ENCODE peak calls at places on chromosome 19, in four cellular contexts. C is A549, U is H1, Q is HepG2. F is an unnamed sample.

GRCh38 chr19:58034476-58034790 is 608 bp downstream of the ZSCAN1 start:
- DNase-seq in Q (no peak), C (no peak), U (peak), F (no peak)

GRCh38 chr19:35379992-35380391 is 9.1 kb downstream of the GPR42 start:
- DNase-seq in C (no peak), U (no peak), Q (peak), F (no peak)

GRCh38 chr19:4043966-4044365 is 22.7 kb downstream of the ZBTB7A start:
- DNase-seq in U (no peak), Q (no peak), C (no peak), F (no peak)

GRCh38 chr19:52658595-52658994 is 20.4 kb upstream of the ZNF83 start:
- DNase-seq in U (no peak), Q (peak), C (no peak), F (no peak)

GRCh38 chr19:39765091-39766076 is 13.3 kb upstream of the LEUTX start:
- DNase-seq in Q (peak), U (peak), C (peak), F (peak)

GRCh38 chr19:35712529-35712909 is 5.3 kb upstream of the KMT2B start:
- DNase-seq in Q (no peak), U (no peak), C (no peak), F (no peak)

GRCh38 chr19:48887861-48888612 is 10.5 kb downstream of the TULP2 start:
- DNase-seq in Q (no peak), C (no peak), U (no peak), F (no peak)

GRCh38 chr19:56097306-56097705 is 23.8 kb downstream of the ZNF787 start:
- DNase-seq in U (no peak), Q (no peak), C (no peak), F (no peak)

GRCh38 chr19:4566402-4567051 is 7.0 kb upstream of the SEMA6B start:
- DNase-seq in Q (no peak), C (no peak), U (no peak), F (peak)

GRCh38 chr19:31515931-31516330 is 166.7 kb upstream of the TSHZ3 start:
- DNase-seq in U (peak), Q (no peak), C (no peak), F (no peak)

GRCh38 chr19:47230122-47230920 is 678 bp downstream of the BBC3 start:
- DNase-seq in U (peak), C (no peak), Q (peak), F (peak)

GRCh38 chr19:33143897-33144405 is 12.0 kb downstream of the WDR88 start:
- DNase-seq in Q (peak), C (peak), U (peak), F (peak)

GRCh38 chr19:11195169-11195568 is 2.2 kb downstream of the KANK2 start:
- DNase-seq in Q (no peak), C (no peak), U (no peak), F (no peak)

GRCh38 chr19:19338082-19338481 is 17.5 kb downstream of the MAU2 start:
- DNase-seq in U (no peak), C (no peak), Q (no peak), F (no peak)

GRCh38 chr19:33344210-33344609 is 29.3 kb upstream of the CEBPG start:
- DNase-seq in C (no peak), Q (no peak), U (no peak), F (no peak)

GRCh38 chr19:16303755-16304154 is 20.9 kb upstream of the KLF2 start:
- DNase-seq in U (no peak), Q (no peak), C (no peak), F (no peak)

GRCh38 chr19:57314146-57314545 is 6.1 kb upstream of the ZNF543 start:
- DNase-seq in U (no peak), C (no peak), Q (no peak), F (no peak)

GRCh38 chr19:32558607-32559228 is 22.3 kb upstream of the PDCD5 start:
- DNase-seq in U (peak), Q (no peak), C (no peak), F (no peak)

GRCh38 chr19:57351867-57352266 is 796 bp downstream of the ZNF304 start:
- DNase-seq in C (no peak), Q (no peak), U (no peak), F (peak)

GRCh38 chr19:12985049-12985776 is 10.1 kb upstream of the NFIX start:
- DNase-seq in C (no peak), Q (peak), U (no peak), F (peak)

GRCh38 chr19:47273313-47274070 is 1.2 kb upstream of the INAFM1 start:
- DNase-seq in Q (peak), U (peak), C (peak), F (peak)

GRCh38 chr19:35490364-35490763 is at the start of gene KRTDAP:
- DNase-seq in Q (no peak), U (no peak), C (no peak), F (no peak)

GRCh38 chr19:4557186-4557970 is 2.1 kb downstream of the SEMA6B start:
- DNase-seq in Q (no peak), U (peak), C (no peak), F (peak)

GRCh38 chr19:19459707-19460251 is 54.3 kb downstream of the GATAD2A start:
- DNase-seq in U (no peak), C (no peak), Q (no peak), F (no peak)

GRCh38 chr19:32857584-32857983 is 12.0 kb downstream of the SLC7A9 start:
- DNase-seq in U (no peak), C (no peak), Q (no peak), F (no peak)

GRCh38 chr19:1408300-1409203 is 1.2 kb downstream of the DAZAP1 start:
- DNase-seq in C (no peak), U (no peak), Q (no peak), F (peak)

GRCh38 chr19:45455707-45456499 is 11.9 kb upstream of the FOSB start:
- DNase-seq in U (peak), Q (peak), C (peak), F (peak)

GRCh38 chr19:33689138-33689746 is 67.5 kb downstream of the CHST8 start:
- DNase-seq in C (no peak), U (no peak), Q (no peak), F (no peak)

GRCh38 chr19:46748325-46749109 is 2.3 kb upstream of the STRN4 start:
- DNase-seq in Q (peak), C (peak), U (peak), F (peak)

GRCh38 chr19:1523412-1524205 is at the start of gene PLK5:
- DNase-seq in U (no peak), Q (no peak), C (no peak), F (peak)

GRCh38 chr19:27793128-27793643 is 1419.8 kb downstream of the UQCRFS1 start:
- DNase-seq in Q (peak), C (peak), U (peak), F (peak)

GRCh38 chr19:38502410-38503143 is 69.1 kb downstream of the RYR1 start:
- DNase-seq in C (peak), U (no peak), Q (no peak), F (no peak)

GRCh38 chr19:12611361-12611699 is 610 bp downstream of the ZNF791 start:
- DNase-seq in U (peak), Q (peak), C (peak), F (no peak)

GRCh38 chr19:34308381-34309367 is 54.3 kb downstream of the GARRE1 start:
- DNase-seq in Q (no peak), C (no peak), U (no peak), F (no peak)

GRCh38 chr19:13082192-13083007 is 20.3 kb downstream of the LYL1 start:
- DNase-seq in C (peak), Q (peak), U (no peak), F (peak)

GRCh38 chr19:12495002-12495802 is 10.6 kb upstream of the ZNF709 start:
- DNase-seq in C (peak), U (peak), Q (peak), F (peak)

GRCh38 chr19:46428278-46429141 is at the start of gene PNMA8C:
- DNase-seq in C (no peak), U (peak), Q (no peak), F (peak)

GRCh38 chr19:44607049-44607448 is 6.3 kb upstream of the IGSF23 start:
- DNase-seq in C (no peak), Q (no peak), U (no peak), F (no peak)

GRCh38 chr19:9793051-9793591 is 24.6 kb upstream of the ZNF846 start:
- DNase-seq in C (no peak), U (no peak), Q (no peak), F (no peak)

GRCh38 chr19:49357186-49357585 is 5.0 kb downstream of the TEAD2 start:
- DNase-seq in Q (no peak), C (no peak), U (no peak), F (no peak)

GRCh38 chr19:14146789-14147216 is 10.4 kb upstream of the ASF1B start:
- DNase-seq in Q (no peak), U (no peak), C (no peak), F (no peak)
- TF ChIP-seq RNF2 in Q (no peak), U (no peak), C (no peak), F (no peak)

GRCh38 chr19:5987077-5987818 is 9.3 kb upstream of the RANBP3 start:
- DNase-seq in U (peak), Q (peak), C (peak), F (peak)
- TF ChIP-seq RNF2 in U (no peak), Q (no peak), C (no peak), F (no peak)

GRCh38 chr19:7947939-7948338 is 4.5 kb upstream of the TIMM44 start:
- DNase-seq in Q (no peak), U (no peak), C (no peak), F (no peak)
- TF ChIP-seq RNF2 in Q (no peak), U (no peak), C (no peak), F (no peak)

DNA sequence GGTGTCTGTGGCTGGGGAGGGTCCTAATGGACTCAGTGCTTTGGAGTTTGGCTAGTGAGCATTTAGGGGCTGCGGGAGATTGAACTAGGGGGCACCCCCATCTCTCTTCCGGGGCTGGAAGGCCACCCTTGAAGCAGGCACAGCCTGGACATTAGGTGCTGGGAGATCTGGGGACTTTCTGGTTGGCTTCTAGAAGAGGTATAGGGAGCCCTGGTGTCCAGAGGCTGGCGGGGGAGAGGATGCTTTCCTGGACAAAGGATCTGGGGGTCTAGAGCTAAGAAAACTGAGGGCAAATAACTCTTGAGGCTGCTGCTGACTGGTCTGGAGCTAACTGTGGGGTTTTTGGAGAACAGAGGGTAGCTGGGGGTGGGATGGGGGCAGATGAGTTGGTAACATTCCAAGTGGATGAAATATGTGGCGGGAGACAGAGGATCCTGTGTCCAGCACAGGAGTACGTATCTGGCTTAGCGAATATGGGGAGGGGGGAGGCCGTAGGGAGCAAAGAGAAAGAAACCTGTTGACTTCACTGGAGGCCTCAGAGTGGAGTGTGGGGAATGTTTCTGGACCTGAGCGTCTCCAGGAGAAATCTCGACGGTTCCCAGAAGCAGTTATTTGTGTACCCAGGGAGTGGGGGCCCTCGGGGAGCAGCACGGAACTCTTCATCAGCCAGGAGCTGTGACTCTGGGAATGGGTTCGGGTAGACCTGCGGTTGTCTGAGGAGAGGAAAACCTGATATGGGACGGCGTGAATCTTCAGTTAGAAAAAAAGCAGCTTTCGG is 1.4 kb downstream of the HNRNPUL1 start:
- DNase-seq in U (no peak), Q (peak), C (peak), F (peak)
- TF ChIP-seq RNF2 in U (no peak), Q (no peak), C (no peak), F (no peak)

GRCh38 chr19:50383852-50384684 is at the start of gene POLD1:
- DNase-seq in U (peak), Q (peak), C (peak), F (peak)
- TF ChIP-seq RNF2 in U (no peak), Q (no peak), C (no peak), F (no peak)

GRCh38 chr19:20858861-20859260 is 64.2 kb upstream of the ZNF85 start:
- DNase-seq in U (peak), Q (no peak), C (no peak), F (no peak)
- TF ChIP-seq RNF2 in U (no peak), Q (no peak), C (no peak), F (no peak)

GRCh38 chr19:30498707-30499106 is 126.5 kb downstream of the ZNF536 start:
- DNase-seq in C (no peak), U (peak), Q (no peak), F (peak)
- TF ChIP-seq RNF2 in C (no peak), U (no peak), Q (no peak), F (no peak)